ENCODE peak calls at places on chromosome 11, in four cellular contexts. One of them, this sample, is unnamed.

GRCh38 chr11:114081641-114082414 is 22.3 kb downstream of the ZBTB16 start:
- DNase-seq in substantia nigra: no peak
- DNase-seq in SIG-M5: no peak
- DNase-seq in glutamatergic neuron: no peak
- DNase-seq in this sample: no peak

GRCh38 chr11:130649749-130650275 is 201.4 kb downstream of the ADAMTS15 start:
- DNase-seq in substantia nigra: no peak
- DNase-seq in SIG-M5: no peak
- DNase-seq in glutamatergic neuron: no peak
- DNase-seq in this sample: no peak

GRCh38 chr11:119501777-119502405 is 78.9 kb upstream of the THY1 start:
- DNase-seq in substantia nigra: no peak
- DNase-seq in SIG-M5: no peak
- DNase-seq in glutamatergic neuron: no peak
- DNase-seq in this sample: no peak

GRCh38 chr11:45146072-45147016 is at the start of gene PRDM11:
- DNase-seq in substantia nigra: no peak
- DNase-seq in SIG-M5: no peak
- DNase-seq in glutamatergic neuron: peak
- DNase-seq in this sample: peak

GRCh38 chr11:118998822-118999221 is 884 bp downstream of the CENATAC start:
- DNase-seq in substantia nigra: no peak
- DNase-seq in SIG-M5: no peak
- DNase-seq in glutamatergic neuron: no peak
- DNase-seq in this sample: no peak

GRCh38 chr11:1531961-1532586 is 40.0 kb downstream of the DUSP8 start:
- DNase-seq in substantia nigra: no peak
- DNase-seq in SIG-M5: no peak
- DNase-seq in glutamatergic neuron: peak
- DNase-seq in this sample: no peak

GRCh38 chr11:2589538-2589934 is 110.3 kb downstream of the KCNQ1OT1 start:
- DNase-seq in substantia nigra: no peak
- DNase-seq in SIG-M5: no peak
- DNase-seq in glutamatergic neuron: no peak
- DNase-seq in this sample: no peak

GRCh38 chr11:33554219-33554618 is 146.4 kb downstream of the C11orf91 start:
- DNase-seq in substantia nigra: no peak
- DNase-seq in SIG-M5: no peak
- DNase-seq in glutamatergic neuron: no peak
- DNase-seq in this sample: no peak

GRCh38 chr11:57549983-57550382 is 12.6 kb downstream of the SMTNL1 start:
- DNase-seq in substantia nigra: no peak
- DNase-seq in SIG-M5: no peak
- DNase-seq in glutamatergic neuron: no peak
- DNase-seq in this sample: no peak

GRCh38 chr11:129992161-129992944 is 10.3 kb downstream of the PRDM10 start:
- DNase-seq in substantia nigra: no peak
- DNase-seq in SIG-M5: no peak
- DNase-seq in glutamatergic neuron: peak
- DNase-seq in this sample: no peak

GRCh38 chr11:57638005-57638760 is 11.5 kb downstream of the YPEL4 start:
- DNase-seq in substantia nigra: peak
- DNase-seq in SIG-M5: no peak
- DNase-seq in glutamatergic neuron: peak
- DNase-seq in this sample: peak

GRCh38 chr11:123185326-123185725 is 9.7 kb downstream of the CLMP start:
- DNase-seq in substantia nigra: no peak
- DNase-seq in SIG-M5: no peak
- DNase-seq in glutamatergic neuron: peak
- DNase-seq in this sample: no peak

GRCh38 chr11:117641008-117641915 is 155.8 kb downstream of the DSCAML1 start:
- DNase-seq in substantia nigra: peak
- DNase-seq in SIG-M5: no peak
- DNase-seq in glutamatergic neuron: peak
- DNase-seq in this sample: no peak